ENCODE peak calls at places on chromosomes 1 and 21, in seven cellular contexts. One of them, this sample, is unnamed.

GRCh38 chr1:152110860-152111514 is 4.3 kb downstream of the TCHH start:
- DNase-seq in HCT116: no peak
- DNase-seq in sigmoid colon: no peak
- DNase-seq in A549: peak
- DNase-seq in PC-3: peak
- DNase-seq in transverse colon: no peak
- DNase-seq in breast epithelium: no peak
- DNase-seq in this sample: no peak

GRCh38 chr1:37257646-37258045 is 216.7 kb upstream of the ZC3H12A start:
- DNase-seq in HCT116: no peak
- DNase-seq in sigmoid colon: no peak
- DNase-seq in A549: no peak
- DNase-seq in PC-3: no peak
- DNase-seq in transverse colon: no peak
- DNase-seq in breast epithelium: no peak
- DNase-seq in this sample: no peak

GRCh38 chr1:31836638-31837037 is 20.8 kb upstream of the SPOCD1 start:
- DNase-seq in HCT116: no peak
- DNase-seq in sigmoid colon: no peak
- DNase-seq in A549: no peak
- DNase-seq in PC-3: no peak
- DNase-seq in transverse colon: no peak
- DNase-seq in breast epithelium: no peak
- DNase-seq in this sample: no peak

GRCh38 chr21:25887646-25888321 is 153.0 kb downstream of the GABPA start:
- DNase-seq in HCT116: no peak
- DNase-seq in sigmoid colon: no peak
- DNase-seq in A549: no peak
- DNase-seq in PC-3: no peak
- DNase-seq in transverse colon: peak
- DNase-seq in breast epithelium: no peak
- DNase-seq in this sample: no peak

GRCh38 chr21:43803558-43804300 is 14.4 kb downstream of the RRP1 start:
- DNase-seq in HCT116: no peak
- DNase-seq in sigmoid colon: no peak
- DNase-seq in A549: no peak
- DNase-seq in PC-3: no peak
- DNase-seq in transverse colon: no peak
- DNase-seq in breast epithelium: no peak
- DNase-seq in this sample: no peak

GRCh38 chr1:42214447-42214871 is 49.9 kb upstream of the GUCA2A start:
- DNase-seq in HCT116: no peak
- DNase-seq in sigmoid colon: no peak
- DNase-seq in A549: peak
- DNase-seq in PC-3: peak
- DNase-seq in transverse colon: peak
- DNase-seq in breast epithelium: no peak
- DNase-seq in this sample: no peak

GRCh38 chr1:31372961-31373896 is at the start of gene FABP3:
- DNase-seq in HCT116: no peak
- DNase-seq in sigmoid colon: peak
- DNase-seq in A549: no peak
- DNase-seq in PC-3: peak
- DNase-seq in transverse colon: peak
- DNase-seq in breast epithelium: peak
- DNase-seq in this sample: no peak

GRCh38 chr1:235098547-235098946 is 30.1 kb downstream of the TOMM20 start:
- DNase-seq in HCT116: no peak
- DNase-seq in sigmoid colon: no peak
- DNase-seq in A549: no peak
- DNase-seq in PC-3: no peak
- DNase-seq in transverse colon: no peak
- DNase-seq in breast epithelium: no peak
- DNase-seq in this sample: no peak

GRCh38 chr1:55018395-55018794 is 19.7 kb downstream of the BSND start:
- DNase-seq in HCT116: no peak
- DNase-seq in sigmoid colon: no peak
- DNase-seq in A549: no peak
- DNase-seq in PC-3: no peak
- DNase-seq in transverse colon: no peak
- DNase-seq in breast epithelium: no peak
- DNase-seq in this sample: no peak

GRCh38 chr1:17244826-17245740 is 3.8 kb upstream of the PADI3 start:
- DNase-seq in HCT116: no peak
- DNase-seq in sigmoid colon: no peak
- DNase-seq in A549: no peak
- DNase-seq in PC-3: no peak
- DNase-seq in transverse colon: no peak
- DNase-seq in breast epithelium: no peak
- DNase-seq in this sample: no peak

GRCh38 chr21:44337941-44338895 is 972 bp downstream of the CFAP410 start:
- DNase-seq in HCT116: peak
- DNase-seq in sigmoid colon: peak
- DNase-seq in A549: peak
- DNase-seq in PC-3: peak
- DNase-seq in transverse colon: peak
- DNase-seq in breast epithelium: no peak
- DNase-seq in this sample: no peak

GRCh38 chr1:89556716-89557442 is 32.2 kb downstream of the LRRC8B start:
- DNase-seq in HCT116: no peak
- DNase-seq in sigmoid colon: no peak
- DNase-seq in A549: no peak
- DNase-seq in PC-3: no peak
- DNase-seq in transverse colon: no peak
- DNase-seq in breast epithelium: no peak
- DNase-seq in this sample: no peak

GRCh38 chr1:9363061-9363471 is 70.4 kb downstream of the SPSB1 start:
- DNase-seq in HCT116: no peak
- DNase-seq in sigmoid colon: no peak
- DNase-seq in A549: no peak
- DNase-seq in PC-3: no peak
- DNase-seq in transverse colon: no peak
- DNase-seq in breast epithelium: no peak
- DNase-seq in this sample: no peak

GRCh38 chr1:64110924-64111777 is 92.3 kb upstream of the UBE2U start:
- DNase-seq in HCT116: no peak
- DNase-seq in sigmoid colon: no peak
- DNase-seq in A549: no peak
- DNase-seq in PC-3: no peak
- DNase-seq in transverse colon: no peak
- DNase-seq in breast epithelium: no peak
- DNase-seq in this sample: no peak

GRCh38 chr21:28705616-28706015 is 287.1 kb downstream of the LTN1 start:
- DNase-seq in HCT116: no peak
- DNase-seq in sigmoid colon: no peak
- DNase-seq in A549: no peak
- DNase-seq in PC-3: no peak
- DNase-seq in transverse colon: no peak
- DNase-seq in breast epithelium: no peak
- DNase-seq in this sample: no peak

GRCh38 chr1:225477296-225477911 is 49.6 kb upstream of the LBR start:
- DNase-seq in HCT116: no peak
- DNase-seq in sigmoid colon: no peak
- DNase-seq in A549: no peak
- DNase-seq in PC-3: no peak
- DNase-seq in transverse colon: no peak
- DNase-seq in breast epithelium: no peak
- DNase-seq in this sample: no peak

GRCh38 chr1:180228648-180229482 is 1.2 kb upstream of the LHX4 start:
- DNase-seq in HCT116: no peak
- DNase-seq in sigmoid colon: peak
- DNase-seq in A549: peak
- DNase-seq in PC-3: no peak
- DNase-seq in transverse colon: no peak
- DNase-seq in breast epithelium: no peak
- DNase-seq in this sample: no peak

GRCh38 chr21:34836103-34836932 is 167.5 kb downstream of the CLIC6 start:
- DNase-seq in HCT116: peak
- DNase-seq in sigmoid colon: peak
- DNase-seq in A549: peak
- DNase-seq in PC-3: peak
- DNase-seq in transverse colon: peak
- DNase-seq in breast epithelium: no peak
- DNase-seq in this sample: peak

GRCh38 chr21:42659416-42660117 is 6.1 kb downstream of the PDE9A start:
- DNase-seq in HCT116: no peak
- DNase-seq in sigmoid colon: no peak
- DNase-seq in A549: no peak
- DNase-seq in PC-3: no peak
- DNase-seq in transverse colon: no peak
- DNase-seq in breast epithelium: no peak
- DNase-seq in this sample: no peak

GRCh38 chr21:41783476-41784150 is 16.8 kb upstream of the RIPK4 start:
- DNase-seq in HCT116: peak
- DNase-seq in sigmoid colon: no peak
- DNase-seq in A549: peak
- DNase-seq in PC-3: peak
- DNase-seq in transverse colon: peak
- DNase-seq in breast epithelium: peak
- DNase-seq in this sample: no peak

GRCh38 chr1:70164350-70164749 is 41.0 kb downstream of the LRRC40 start:
- DNase-seq in HCT116: no peak
- DNase-seq in sigmoid colon: no peak
- DNase-seq in A549: no peak
- DNase-seq in PC-3: no peak
- DNase-seq in transverse colon: no peak
- DNase-seq in breast epithelium: no peak
- DNase-seq in this sample: no peak

GRCh38 chr21:42518216-42518615 is 4.6 kb downstream of the SLC37A1 start:
- DNase-seq in HCT116: peak
- DNase-seq in sigmoid colon: peak
- DNase-seq in A549: peak
- DNase-seq in PC-3: peak
- DNase-seq in transverse colon: no peak
- DNase-seq in breast epithelium: no peak
- DNase-seq in this sample: no peak

GRCh38 chr1:7146710-7147109 is 361.5 kb downstream of the CAMTA1 start:
- DNase-seq in HCT116: no peak
- DNase-seq in sigmoid colon: no peak
- DNase-seq in A549: no peak
- DNase-seq in PC-3: no peak
- DNase-seq in transverse colon: no peak
- DNase-seq in breast epithelium: no peak
- DNase-seq in this sample: no peak

GRCh38 chr1:52238474-52238873 is 96.6 kb downstream of the ZFYVE9 start:
- DNase-seq in HCT116: no peak
- DNase-seq in sigmoid colon: no peak
- DNase-seq in A549: no peak
- DNase-seq in PC-3: peak
- DNase-seq in transverse colon: no peak
- DNase-seq in breast epithelium: no peak
- DNase-seq in this sample: no peak
- H3K27ac ChIP-seq in HCT116: no peak
- H3K27ac ChIP-seq in sigmoid colon: no peak
- H3K27ac ChIP-seq in A549: no peak
- H3K27ac ChIP-seq in PC-3: peak
- H3K27ac ChIP-seq in transverse colon: no peak
- H3K27ac ChIP-seq in breast epithelium: no peak
- H3K27ac ChIP-seq in this sample: no peak

DNA sequence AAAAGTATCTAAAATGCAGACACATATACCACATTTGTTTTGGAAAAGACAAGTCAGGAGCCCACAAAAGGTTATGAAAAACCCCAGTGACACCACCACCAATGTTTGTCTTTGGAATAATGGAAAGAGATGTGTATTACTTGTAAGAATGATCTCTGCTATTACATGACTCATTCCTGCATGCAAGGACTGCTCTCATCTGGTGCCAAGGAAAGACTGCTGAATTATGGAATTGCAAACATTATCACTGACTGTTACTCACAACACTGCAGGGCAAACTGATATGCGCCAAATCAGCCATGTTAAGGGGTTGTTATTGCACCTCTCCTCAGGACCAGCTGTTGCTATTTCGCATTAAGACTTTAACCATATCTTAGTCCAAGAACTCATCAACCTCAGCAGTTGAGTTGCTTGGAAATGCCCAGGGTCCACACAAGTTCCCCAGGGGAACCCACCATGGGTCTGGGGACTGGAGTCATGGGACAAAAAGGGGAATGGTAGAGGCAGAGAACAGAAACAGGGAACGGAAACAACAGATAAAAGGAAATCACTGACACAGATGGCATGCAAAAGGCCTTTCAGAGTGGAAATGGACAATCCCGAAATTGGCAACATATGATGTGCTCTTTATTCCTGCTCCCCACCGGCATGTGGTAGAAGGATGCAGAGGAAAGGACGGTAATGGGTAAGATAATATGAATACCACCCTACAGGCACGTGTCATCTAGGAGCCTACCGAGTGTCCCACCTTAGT is 34.4 kb downstream of the CAPZB start:
- DNase-seq in HCT116: peak
- DNase-seq in sigmoid colon: no peak
- DNase-seq in A549: peak
- DNase-seq in PC-3: peak
- DNase-seq in transverse colon: no peak
- DNase-seq in breast epithelium: no peak
- DNase-seq in this sample: peak
- H3K4me3 ChIP-seq in HCT116: no peak
- H3K4me3 ChIP-seq in sigmoid colon: no peak
- H3K4me3 ChIP-seq in A549: peak
- H3K4me3 ChIP-seq in PC-3: peak
- H3K4me3 ChIP-seq in transverse colon: no peak
- H3K4me3 ChIP-seq in breast epithelium: no peak
- H3K4me3 ChIP-seq in this sample: no peak

DNA sequence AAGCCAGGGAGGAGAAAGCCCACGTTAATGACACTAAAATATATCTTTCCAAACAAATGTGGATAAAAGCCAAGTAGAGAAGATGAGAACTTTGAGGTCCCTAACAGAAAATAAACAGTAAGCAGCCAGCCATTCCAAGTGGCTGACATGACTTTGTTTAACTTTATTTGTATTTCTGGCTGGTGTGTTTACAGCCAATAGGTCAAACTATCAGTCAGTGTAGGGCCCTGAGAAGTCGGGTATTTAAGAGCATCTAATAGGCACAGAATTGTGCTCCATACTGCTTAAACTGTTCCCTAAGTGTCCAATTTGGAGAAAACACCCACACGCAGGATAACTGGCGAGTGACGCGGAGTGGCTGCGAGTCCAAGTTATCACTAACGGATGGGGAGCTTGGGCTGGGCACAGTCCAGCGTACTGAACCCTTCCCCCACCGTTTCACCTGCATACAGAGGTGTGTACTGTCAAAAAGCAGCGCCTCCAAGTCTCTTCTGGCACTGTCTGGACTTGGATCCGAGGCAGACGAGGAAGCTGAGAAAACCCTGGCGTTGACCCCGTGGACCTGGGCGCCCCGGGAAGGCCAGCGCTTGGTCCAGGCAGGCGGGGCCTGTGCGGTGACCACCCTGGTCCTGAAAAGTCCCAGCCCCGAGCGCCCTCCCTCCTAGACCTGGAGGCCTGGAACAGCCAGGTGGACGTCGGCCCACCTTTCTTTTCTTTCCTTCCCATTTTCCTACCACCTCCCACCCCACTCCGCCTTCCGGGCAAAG is 662 bp upstream of the LGALS8 start:
- DNase-seq in HCT116: no peak
- DNase-seq in sigmoid colon: no peak
- DNase-seq in A549: peak
- DNase-seq in PC-3: peak
- DNase-seq in transverse colon: peak
- DNase-seq in breast epithelium: peak
- DNase-seq in this sample: no peak
- H3K27ac ChIP-seq in HCT116: peak
- H3K27ac ChIP-seq in sigmoid colon: peak
- H3K27ac ChIP-seq in A549: peak
- H3K27ac ChIP-seq in PC-3: peak
- H3K27ac ChIP-seq in transverse colon: peak
- H3K27ac ChIP-seq in breast epithelium: peak
- H3K27ac ChIP-seq in this sample: peak

GRCh38 chr1:66585002-66585401 is 51.0 kb downstream of the SGIP1 start:
- DNase-seq in HCT116: no peak
- DNase-seq in sigmoid colon: no peak
- DNase-seq in A549: no peak
- DNase-seq in PC-3: no peak
- DNase-seq in transverse colon: no peak
- DNase-seq in breast epithelium: no peak
- DNase-seq in this sample: no peak
- H3K4me3 ChIP-seq in HCT116: no peak
- H3K4me3 ChIP-seq in sigmoid colon: no peak
- H3K4me3 ChIP-seq in A549: no peak
- H3K4me3 ChIP-seq in PC-3: no peak
- H3K4me3 ChIP-seq in transverse colon: no peak
- H3K4me3 ChIP-seq in breast epithelium: no peak
- H3K4me3 ChIP-seq in this sample: no peak